ENCODE peak calls at places on chromosomes 12 and 14, in ten cellular contexts. L is fibroblast of lung; C is stomach; X is H7; G is left ventricle myocardium inferior; V is BE2C; P is Caco-2; H is CD4-positive, alpha-beta memory T cell; K is CD8-positive, alpha-beta T cell; Y is astrocyte. A is an unnamed sample.

GRCh38 chr14:89408907-89409675 is 7.9 kb downstream of the FOXN3 start:
- DNase-seq in C (no peak), H (no peak), X (no peak), K (no peak), Y (no peak), G (no peak), P (no peak), L (no peak), V (no peak), A (no peak)

GRCh38 chr14:25862068-25862467 is 735.8 kb downstream of the NOVA1 start:
- DNase-seq in H (no peak), C (no peak), K (no peak), G (no peak), L (no peak), X (no peak), P (no peak), Y (no peak), V (no peak), A (no peak)

GRCh38 chr12:76530531-76530930 is 29.0 kb downstream of the OSBPL8 start:
- DNase-seq in C (no peak), P (no peak), G (no peak), L (no peak), K (no peak), X (no peak), H (no peak), Y (no peak), V (no peak), A (no peak)

GRCh38 chr14:34359423-34360120 is 102.5 kb downstream of the SPTSSA start:
- DNase-seq in X (no peak), V (peak; percentile 12), K (no peak), H (no peak), P (no peak), L (no peak), C (no peak), Y (no peak), G (no peak), A (no peak)

GRCh38 chr12:8033153-8034044 is 883 bp downstream of the FOXJ2 start:
- DNase-seq in G (peak; percentile 57), V (peak; percentile 34), H (peak; percentile 46), L (peak; percentile 38), K (peak; percentile 46), P (peak; percentile 53), Y (peak; percentile 26), C (no peak), X (peak; percentile 91), A (peak; percentile 44)

GRCh38 chr12:69484428-69484827 is 14.2 kb downstream of the FRS2 start:
- DNase-seq in L (no peak), X (no peak), Y (no peak), C (no peak), P (no peak), H (no peak), V (no peak), G (no peak), K (no peak), A (no peak)

GRCh38 chr12:30278401-30278800 is 417.3 kb downstream of the IPO8 start:
- DNase-seq in X (no peak), V (no peak), G (no peak), L (no peak), P (no peak), K (no peak), H (no peak), C (no peak), Y (no peak), A (no peak)

GRCh38 chr12:103821773-103822172 is 19.3 kb downstream of the NT5DC3 start:
- DNase-seq in P (no peak), C (no peak), L (no peak), H (no peak), G (no peak), V (no peak), K (no peak), X (no peak), Y (peak; percentile 29), A (no peak)

GRCh38 chr12:52496054-52496453 is 3.0 kb upstream of the KRT6A start:
- DNase-seq in P (no peak), Y (no peak), L (no peak), X (peak; percentile 12), C (no peak), V (no peak), G (no peak), K (no peak), H (no peak), A (no peak)

GRCh38 chr12:116849216-116849615 is 32.0 kb downstream of the HRK start:
- DNase-seq in L (no peak), P (no peak), G (no peak), V (no peak), X (no peak), K (no peak), C (no peak), Y (no peak), H (no peak), A (no peak)

GRCh38 chr14:34013714-34014055 is 62.8 kb upstream of the EGLN3 start:
- DNase-seq in Y (no peak), V (no peak), H (no peak), K (no peak), C (no peak), P (no peak), X (no peak), G (no peak), L (no peak), A (no peak)

GRCh38 chr12:104285740-104286537 is 17.6 kb upstream of the EID3 start:
- DNase-seq in L (no peak), C (peak; percentile 60), V (no peak), H (no peak), X (no peak), P (no peak), Y (peak; percentile 50), G (no peak), K (no peak), A (no peak)

GRCh38 chr12:79381246-79382208 is 309.2 kb downstream of the PAWR start:
- DNase-seq in L (no peak), X (no peak), H (no peak), K (no peak), P (no peak), V (no peak), C (no peak), G (no peak), Y (no peak), A (no peak)

GRCh38 chr14:37655418-37655817 is 60.0 kb downstream of the TTC6 start:
- DNase-seq in Y (peak; percentile 23), L (peak; percentile 29), P (no peak), G (no peak), C (no peak), X (no peak), K (no peak), V (no peak), H (no peak), A (no peak)

DNA sequence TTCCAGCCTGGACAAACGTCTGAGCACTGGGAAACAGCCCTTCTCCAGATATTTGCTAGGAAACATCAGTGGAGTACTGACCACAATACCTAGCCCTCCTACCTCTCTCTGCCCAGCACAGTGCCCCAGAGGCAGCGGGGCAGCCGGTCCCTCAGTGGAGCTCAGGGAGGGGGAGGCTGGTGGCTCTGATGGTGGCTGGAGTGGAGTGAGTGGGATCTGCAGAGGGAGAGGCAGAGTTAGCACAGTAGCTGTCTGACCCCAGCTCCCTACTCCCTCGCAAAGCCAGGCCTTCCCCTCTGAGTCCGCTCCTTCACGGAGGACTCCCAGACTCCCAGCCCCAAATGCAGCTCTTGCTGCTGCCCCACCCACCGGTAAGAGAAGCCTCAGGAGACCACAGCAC is 30.0 kb downstream of the NCKAP5L start:
- DNase-seq in Y (no peak), V (no peak), C (no peak), X (no peak), G (no peak), K (no peak), L (no peak), H (no peak), P (no peak), A (no peak)
- H3K36me3 ChIP-seq in Y (peaks cover 19% of the 10 kb centered on the region), V (peaks cover 28% of the 10 kb centered on the region), C (peaks cover 94% of the 10 kb centered on the region), X (peaks cover 13% of the 10 kb centered on the region), G (peaks cover 89% of the 10 kb centered on the region), K (peaks cover 7% of the 10 kb centered on the region), L (peaks cover 20% of the 10 kb centered on the region), H (no peaks in the 10 kb centered on the region), P (no peaks in the 10 kb centered on the region), A (peaks cover 31% of the 10 kb centered on the region)

DNA sequence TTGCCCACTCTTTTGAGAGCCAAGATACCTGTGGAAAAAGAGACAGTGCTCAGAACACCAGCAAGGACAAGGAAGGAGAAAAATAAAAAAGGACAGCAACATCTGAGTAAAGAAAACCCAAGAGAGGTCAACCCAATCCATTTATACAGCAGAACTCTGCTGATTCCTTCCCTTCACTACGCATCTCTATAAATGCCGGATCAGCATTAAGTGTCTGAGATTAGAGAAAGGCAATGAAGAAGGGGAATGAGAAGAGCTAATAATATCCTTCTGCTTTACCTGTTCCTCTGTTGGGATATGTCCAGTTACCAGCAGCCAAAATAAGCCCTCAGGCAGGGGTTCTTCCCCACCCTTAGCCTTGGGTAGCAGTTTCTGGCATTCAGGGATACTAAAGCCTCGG is 15.8 kb downstream of the COQ10A start:
- DNase-seq in C (no peak), G (no peak), Y (no peak), L (no peak), K (no peak), X (no peak), V (no peak), P (no peak), H (no peak), A (no peak)
- H3K36me3 ChIP-seq in C (peaks cover 86% of the 10 kb centered on the region), G (peaks cover 90% of the 10 kb centered on the region), Y (peaks cover 45% of the 10 kb centered on the region), L (peaks cover 13% of the 10 kb centered on the region), K (peaks cover 38% of the 10 kb centered on the region), X (peaks cover 26% of the 10 kb centered on the region), V (peaks cover 93% of the 10 kb centered on the region), P (peaks cover 1% of the 10 kb centered on the region), H (peaks cover 59% of the 10 kb centered on the region), A (peaks cover 16% of the 10 kb centered on the region)

DNA sequence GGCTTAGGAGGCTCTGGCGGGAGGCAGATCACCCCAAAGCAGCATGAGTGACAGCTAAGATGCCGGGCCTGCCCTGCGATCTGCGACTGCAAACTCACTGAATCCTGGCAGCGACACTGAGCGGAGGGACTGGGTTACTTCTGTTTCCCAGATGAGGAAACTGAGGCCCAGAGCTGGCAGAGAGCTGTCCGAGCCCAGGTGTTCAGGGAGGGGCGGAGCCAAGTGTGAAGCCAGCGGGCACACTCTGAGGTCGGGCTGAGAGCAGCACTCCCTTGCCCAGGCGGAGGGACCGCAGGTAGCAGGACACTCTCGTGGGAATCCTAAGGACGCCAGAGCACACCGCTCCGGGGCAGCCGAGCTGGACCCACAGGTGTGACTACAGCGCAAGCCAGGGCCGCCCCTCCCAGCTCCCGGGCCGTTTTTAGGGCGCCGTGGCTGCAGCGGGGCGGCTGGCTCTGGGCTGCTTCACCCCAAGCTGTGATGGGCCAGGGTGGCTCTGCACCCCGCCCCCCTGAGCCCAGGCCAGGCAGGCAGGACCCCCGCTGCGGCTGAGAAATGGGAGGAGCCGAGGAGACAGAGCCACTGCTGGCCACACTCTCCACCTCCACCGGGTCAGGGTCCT is 27.4 kb downstream of the MMP17 start:
- DNase-seq in K (no peak), V (peak; percentile 9), L (no peak), P (peak; percentile 22), X (peak; percentile 89), C (no peak), Y (no peak), H (no peak), G (no peak), A (no peak)
- H3K36me3 ChIP-seq in K (no peaks in the 10 kb centered on the region), V (no peaks in the 10 kb centered on the region), L (no peaks in the 10 kb centered on the region), P (no peaks in the 10 kb centered on the region), X (no peaks in the 10 kb centered on the region), C (no peaks in the 10 kb centered on the region), Y (no peaks in the 10 kb centered on the region), H (no peaks in the 10 kb centered on the region), G (no peaks in the 10 kb centered on the region), A (no peaks in the 10 kb centered on the region)

GRCh38 chr12:49027846-49028245 is 9.3 kb upstream of the PRKAG1 start:
- DNase-seq in V (no peak), Y (no peak), G (no peak), C (no peak), X (peak; percentile 30), L (no peak), P (no peak), H (no peak), K (no peak), A (no peak)
- H3K36me3 ChIP-seq in V (peaks cover 94% of the 10 kb centered on the region), Y (peaks cover 54% of the 10 kb centered on the region), G (peaks cover 96% of the 10 kb centered on the region), C (peaks cover 96% of the 10 kb centered on the region), X (peaks cover 70% of the 10 kb centered on the region), L (peaks cover 38% of the 10 kb centered on the region), P (peaks cover 16% of the 10 kb centered on the region), H (peaks cover 56% of the 10 kb centered on the region), K (peaks cover 41% of the 10 kb centered on the region), A (peaks cover 55% of the 10 kb centered on the region)